ENCODE peak calls at places on chromosomes 11 and 22, in five cellular contexts. Q is H1, P is HepG2, C is K562, X is GM12878. Y is an unnamed sample.

GRCh38 chr11:59208956-59209355 is 3.8 kb downstream of the MPEG1 start:
- DNase-seq in Q (no peak), C (no peak), X (no peak), P (no peak), Y (no peak)

GRCh38 chr22:24400726-24401596 is 26.4 kb upstream of the ADORA2A start:
- DNase-seq in C (no peak), Q (no peak), X (peak), P (no peak), Y (no peak)

GRCh38 chr11:1200611-1201191 is 22.2 kb upstream of the MUC5B start:
- DNase-seq in X (no peak), Q (no peak), P (no peak), C (no peak), Y (no peak)

GRCh38 chr11:76266269-76266668 is 60.0 kb upstream of the WNT11 start:
- DNase-seq in C (no peak), X (no peak), Q (no peak), P (no peak), Y (peak)

GRCh38 chr11:111426615-111427014 is 47.5 kb upstream of the POU2AF1 start:
- DNase-seq in X (no peak), P (no peak), Q (no peak), C (no peak), Y (no peak)

GRCh38 chr11:95788921-95789505 is 569 bp downstream of the FAM76B start:
- DNase-seq in P (peak), Q (peak), X (no peak), C (peak), Y (no peak)

GRCh38 chr22:47549741-47550340 is 787.4 kb downstream of the TBC1D22A start:
- DNase-seq in Q (no peak), X (no peak), C (no peak), P (no peak), Y (no peak)

GRCh38 chr11:106950067-106950491 is 68.2 kb downstream of the GUCY1A2 start:
- DNase-seq in X (no peak), C (no peak), Q (no peak), P (no peak), Y (no peak)

GRCh38 chr11:64251986-64252837 is 882 bp downstream of the PLCB3 start:
- DNase-seq in Q (no peak), P (no peak), X (no peak), C (peak), Y (no peak)

GRCh38 chr11:27926469-27926868 is 181.5 kb downstream of the KIF18A start:
- DNase-seq in X (no peak), P (no peak), C (no peak), Q (no peak), Y (no peak)

GRCh38 chr11:127000291-127000968 is at the start of gene KIRREL3:
- DNase-seq in P (no peak), Q (no peak), X (no peak), C (no peak), Y (no peak)

GRCh38 chr11:83687787-83688186 is 401.6 kb upstream of the CCDC90B start:
- DNase-seq in C (no peak), X (no peak), P (no peak), Q (no peak), Y (no peak)

GRCh38 chr11:117443269-117444186 is 115.9 kb downstream of the CEP164 start:
- DNase-seq in Q (peak), P (peak), X (no peak), C (peak), Y (no peak)

GRCh38 chr11:122046846-122047245 is 69.2 kb downstream of the BLID start:
- DNase-seq in X (no peak), C (no peak), P (no peak), Q (no peak), Y (no peak)

GRCh38 chr11:120834686-120835225 is 189.1 kb upstream of the TBCEL start:
- DNase-seq in C (no peak), P (no peak), Q (no peak), X (no peak), Y (no peak)

GRCh38 chr11:72338741-72339140 is 94.8 kb upstream of the PHOX2A start:
- DNase-seq in P (no peak), C (no peak), Q (no peak), X (no peak), Y (no peak)

GRCh38 chr11:37712246-37712645 is 1114.2 kb upstream of the RAG2 start:
- DNase-seq in P (no peak), Q (peak), X (no peak), C (no peak), Y (no peak)
- H2AFZ ChIP-seq in P (no peak), Q (peak), X (no peak), C (no peak), Y (no peak)

GRCh38 chr11:57779275-57779674 is 17.7 kb downstream of the CTNND1 start:
- DNase-seq in C (no peak), Q (no peak), P (peak), X (no peak), Y (no peak)

GRCh38 chr11:57777969-57778317 is 16.3 kb downstream of the CTNND1 start:
- DNase-seq in X (no peak), P (peak), C (no peak), Q (no peak), Y (no peak)

GRCh38 chr11:57778318-57779037 is 16.9 kb downstream of the CTNND1 start:
- DNase-seq in Q (peak), C (peak), P (peak), X (no peak), Y (peak)

GRCh38 chr11:57785072-57785471 is 23.5 kb downstream of the CTNND1 start:
- DNase-seq in P (no peak), Q (no peak), X (no peak), C (no peak), Y (no peak)

DNA sequence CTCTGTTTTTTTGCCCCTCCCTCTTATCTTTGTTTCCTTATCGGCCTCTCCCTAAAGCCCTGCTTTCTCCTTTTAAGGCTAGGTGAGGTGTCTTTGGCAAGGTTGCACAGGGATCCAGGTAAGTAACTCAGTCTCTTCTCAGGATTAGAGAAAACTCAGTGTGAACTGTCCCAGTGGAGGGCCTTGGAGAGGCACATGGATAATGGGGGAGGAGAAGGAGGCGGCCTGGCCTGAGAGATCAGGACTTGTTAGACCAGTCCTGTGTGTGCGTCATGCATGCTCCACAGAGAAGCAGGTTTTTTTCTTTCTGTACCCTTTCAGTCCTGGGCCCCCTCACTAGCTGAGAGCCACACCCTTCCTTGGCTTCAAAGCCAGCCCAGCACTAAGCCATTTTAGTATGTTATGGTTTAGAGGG is 19.9 kb downstream of the CTNND1 start:
- DNase-seq in X (no peak), P (no peak), Q (no peak), C (no peak), Y (peak)
- TF ChIP-seq SIN3A in X (no peak), P (no peak), Q (no peak), C (no peak), Y (peak)

DNA sequence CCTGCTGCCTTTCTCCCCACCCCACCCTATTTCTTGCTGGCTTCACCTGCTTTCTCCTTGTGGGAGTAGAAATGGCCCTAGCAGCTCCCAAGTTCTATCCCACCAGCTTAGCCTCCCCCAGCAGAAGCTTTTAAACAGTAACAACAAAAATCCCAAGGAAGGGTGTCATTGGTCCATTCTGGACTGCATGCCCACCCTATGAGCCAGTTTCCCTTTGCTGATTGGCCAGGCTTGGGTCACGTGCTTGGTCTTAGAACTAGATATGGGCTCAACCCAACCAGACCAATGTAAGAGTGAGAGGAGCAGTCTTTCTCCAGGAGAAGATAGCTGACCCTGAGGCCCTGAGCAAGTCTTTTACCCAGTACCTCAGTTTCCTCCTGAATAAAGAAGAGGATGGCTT is 2.3 kb downstream of the MTFP1 start:
- DNase-seq in P (no peak), C (no peak), X (no peak), Q (no peak), Y (no peak)
- H2AFZ ChIP-seq in P (no peak), C (no peak), X (no peak), Q (no peak), Y (no peak)

GRCh38 chr11:2721163-2721935 is 21.6 kb upstream of the KCNQ1OT1 start:
- DNase-seq in P (no peak), Q (no peak), X (no peak), C (no peak), Y (no peak)
- TF ChIP-seq SIN3A in P (no peak), Q (no peak), X (no peak), C (no peak), Y (no peak)

GRCh38 chr11:134955281-134955680 is 543.2 kb upstream of the B3GAT1 start:
- DNase-seq in P (no peak), X (no peak), C (no peak), Q (no peak), Y (no peak)
- H2AFZ ChIP-seq in P (no peak), X (no peak), C (no peak), Q (no peak), Y (no peak)

GRCh38 chr11:99589771-99590170 is 569.0 kb downstream of the CNTN5 start:
- DNase-seq in C (no peak), P (no peak), Q (no peak), X (no peak), Y (no peak)
- TF ChIP-seq SIN3A in C (no peak), P (no peak), Q (no peak), X (no peak), Y (no peak)

DNA sequence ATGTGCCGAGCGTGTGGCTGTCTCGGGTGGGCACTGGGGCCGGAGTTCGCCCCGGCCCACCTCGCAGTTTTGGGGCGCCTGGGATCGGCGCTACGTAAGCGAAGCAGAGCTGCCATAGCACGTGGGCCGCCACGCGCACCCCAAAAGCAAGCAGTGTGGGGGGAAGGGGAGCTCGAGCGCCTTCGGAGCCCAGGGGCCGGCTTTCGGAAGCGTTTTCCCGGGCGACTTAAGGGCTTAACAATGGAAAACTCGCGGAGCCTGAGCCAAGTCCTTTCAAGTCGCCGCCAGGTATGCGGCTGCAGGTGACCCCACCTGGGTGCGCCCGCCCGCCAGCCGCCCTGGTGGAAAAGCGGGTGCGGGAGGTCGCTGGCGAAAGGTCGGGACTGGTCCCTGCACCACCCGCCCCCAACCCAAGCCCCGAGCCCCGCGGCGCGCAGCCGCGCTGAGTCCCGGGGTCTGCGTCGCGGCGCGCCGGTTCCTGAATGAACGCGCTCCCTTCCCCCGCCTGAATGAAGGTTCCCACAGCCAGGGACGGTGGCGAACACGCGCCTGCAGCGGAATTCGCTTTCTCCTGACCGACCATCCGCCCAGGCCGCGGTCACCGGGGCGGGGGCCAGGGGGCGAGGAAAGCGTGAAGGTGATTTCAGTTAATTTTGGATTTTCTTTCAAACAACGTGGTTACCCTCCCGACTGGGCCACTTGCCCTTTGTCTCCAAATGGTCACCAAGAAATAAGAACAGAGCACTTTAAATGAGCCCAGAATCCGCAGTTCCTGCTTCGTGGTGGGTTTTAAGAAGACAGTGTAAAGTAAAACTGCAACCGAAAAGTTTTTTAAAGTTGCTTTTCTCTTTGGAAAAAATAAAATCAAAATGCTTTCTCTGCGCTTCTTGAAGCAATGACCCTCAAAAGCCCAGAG is 2.7 kb upstream of the CCND1 start:
- DNase-seq in X (no peak), Q (no peak), C (no peak), P (no peak), Y (peak)
- H2AFZ ChIP-seq in X (no peak), Q (no peak), C (peak), P (peak), Y (no peak)

Y was measured in HCT116.